ENCODE peak calls at places on chromosomes 16 and 17, in four cellular contexts. X, U, G and B are unnamed samples.

GRCh38 chr17:15027853-15028252 is 237.3 kb downstream of the PMP22 start:
- DNase-seq in X (no peak), G (no peak), U (no peak), B (no peak)

GRCh38 chr16:29192329-29193247 is 207.7 kb downstream of the LAT start:
- DNase-seq in U (no peak), G (peak; percentile 5), X (no peak), B (peak; percentile 52)

GRCh38 chr17:30429155-30429554 is 48.1 kb upstream of the GOSR1 start:
- DNase-seq in X (no peak), G (no peak), U (no peak), B (no peak)

GRCh38 chr17:50944054-50944901 is 78.1 kb upstream of the TOB1 start:
- DNase-seq in G (peak; percentile 92), U (peak; percentile 78), X (peak; percentile 91), B (no peak)

GRCh38 chr16:30774367-30775130 is 12.4 kb downstream of the RNF40 start:
- DNase-seq in U (no peak), G (no peak), X (no peak), B (no peak)

GRCh38 chr16:5069048-5069447 is 2.6 kb upstream of the ALG1 start:
- DNase-seq in G (no peak), U (no peak), X (no peak), B (no peak)

GRCh38 chr17:76529643-76530488 is 7.6 kb downstream of the CYGB start:
- DNase-seq in G (peak; percentile 72), X (peak; percentile 49), U (no peak), B (peak; percentile 92)

GRCh38 chr17:42133461-42134041 is 10.9 kb downstream of the HSPB9 start:
- DNase-seq in X (peak; percentile 43), U (peak; percentile 34), G (peak; percentile 64), B (no peak)

GRCh38 chr16:89918453-89919347 is at the start of gene MC1R:
- DNase-seq in X (peak; percentile 63), G (no peak), U (no peak), B (no peak)

GRCh38 chr16:800834-801488 is 427 bp upstream of the GNG13 start:
- DNase-seq in U (no peak), X (no peak), G (no peak), B (no peak)
- H3K27me3 ChIP-seq in U (peaks cover 9% of the 10 kb centered on the region), X (peaks cover 39% of the 10 kb centered on the region), G (peaks cover 60% of the 10 kb centered on the region), B (peaks cover 4% of the 10 kb centered on the region)

DNA sequence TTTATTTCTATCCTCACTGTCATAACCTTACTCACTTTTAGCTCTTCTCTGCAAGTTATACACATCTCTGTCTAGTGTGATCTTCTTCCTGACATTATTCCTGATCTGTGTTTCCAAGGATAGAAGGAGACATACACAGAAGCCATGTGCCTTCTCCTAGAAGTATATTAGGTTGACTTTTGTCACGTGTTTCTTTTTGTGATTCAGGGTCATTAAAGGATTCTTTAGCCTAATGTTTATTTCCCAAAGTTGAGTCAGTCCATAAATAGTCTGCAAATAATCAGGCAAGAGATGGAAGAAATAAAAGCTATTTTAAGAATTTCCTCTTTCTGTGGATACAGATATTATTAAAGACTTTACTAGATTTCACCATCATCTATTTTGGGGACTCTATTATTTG is 214.1 kb upstream of the GOT2 start:
- DNase-seq in X (no peak), U (no peak), G (no peak), B (no peak)
- TF ChIP-seq CTCF in X (no peak), U (no peak), G (no peak), B (no peak)

GRCh38 chr17:73754886-73755285 is 110.6 kb upstream of the SDK2 start:
- DNase-seq in G (no peak), U (no peak), X (no peak), B (no peak)

GRCh38 chr17:73759324-73760185 is 115.3 kb upstream of the SDK2 start:
- DNase-seq in U (no peak), X (no peak), G (no peak), B (no peak)

GRCh38 chr17:73757324-73757942 is 113.2 kb upstream of the SDK2 start:
- DNase-seq in X (no peak), G (no peak), U (no peak), B (no peak)

GRCh38 chr17:73758245-73758644 is 114.0 kb upstream of the SDK2 start:
- DNase-seq in U (no peak), G (no peak), X (no peak), B (no peak)

DNA sequence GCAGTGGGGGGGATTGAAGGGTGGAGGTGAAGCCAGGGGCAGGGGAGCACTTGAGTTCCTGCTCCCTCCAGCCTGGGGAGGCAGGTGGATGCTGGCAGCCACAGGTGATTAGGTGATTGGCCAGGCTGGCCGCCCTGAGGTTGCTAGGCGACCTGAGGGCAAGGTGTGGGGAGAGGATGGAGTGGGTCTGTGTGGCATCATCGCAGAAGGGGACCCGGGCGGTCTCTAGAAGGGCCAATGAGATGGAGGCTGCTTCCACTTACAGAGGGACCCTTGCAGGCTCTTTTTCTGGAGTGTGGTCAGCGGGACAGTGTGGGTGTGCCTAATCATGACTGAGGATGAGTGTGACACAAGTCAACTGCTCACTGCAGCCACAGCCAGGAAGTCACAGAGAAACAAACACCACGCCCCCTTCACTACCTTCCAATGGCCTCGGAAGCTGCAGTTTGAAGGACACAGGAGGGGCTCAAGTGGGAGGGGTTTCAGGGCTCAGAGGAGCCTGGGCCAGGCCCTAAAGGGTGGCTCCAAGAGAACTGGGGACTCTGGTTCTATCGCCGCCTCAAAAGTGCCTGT is 116.0 kb upstream of the SDK2 start:
- DNase-seq in U (no peak), G (no peak), X (peak; percentile 34), B (no peak)
- H3K4me3 ChIP-seq in U (no peak overlapping the region), G (no peak overlapping the region), X (no peak overlapping the region), B (no peak overlapping the region)

DNA sequence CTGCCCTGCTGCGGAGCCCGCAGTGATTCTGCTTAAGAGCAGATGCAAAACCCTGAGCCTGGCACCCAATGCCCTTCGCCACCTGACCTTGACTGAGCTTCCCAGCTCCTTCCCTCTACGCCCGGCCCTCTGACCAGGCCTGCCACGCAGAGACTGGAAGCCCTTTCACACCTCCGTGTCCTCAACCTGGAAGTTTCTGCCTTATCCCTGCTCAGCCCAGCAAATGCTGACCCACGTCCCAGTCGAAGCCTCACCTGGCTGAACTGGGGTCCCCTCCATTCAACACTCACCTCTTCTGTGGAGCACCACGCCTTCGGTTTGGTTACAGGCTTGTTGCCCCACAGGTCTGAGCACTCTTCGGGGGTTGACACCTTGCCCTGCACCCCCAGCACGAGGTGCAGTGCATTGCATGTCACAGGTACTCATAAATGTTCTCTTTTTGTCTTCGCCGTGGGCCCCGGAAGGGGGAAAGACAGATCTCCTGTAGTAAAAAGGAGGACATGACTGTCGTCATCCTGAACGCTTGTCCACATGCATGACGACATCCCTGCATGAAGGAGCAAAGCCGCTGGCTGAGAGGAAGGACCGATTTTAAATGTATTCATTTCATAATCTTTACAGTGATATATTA is 153.6 kb upstream of the TNRC6C start:
- DNase-seq in X (no peak), U (no peak), G (no peak), B (no peak)
- H3K27me3 ChIP-seq in X (no peaks in the 10 kb centered on the region), U (no peaks in the 10 kb centered on the region), G (peaks cover 30% of the 10 kb centered on the region), B (no peaks in the 10 kb centered on the region)

DNA sequence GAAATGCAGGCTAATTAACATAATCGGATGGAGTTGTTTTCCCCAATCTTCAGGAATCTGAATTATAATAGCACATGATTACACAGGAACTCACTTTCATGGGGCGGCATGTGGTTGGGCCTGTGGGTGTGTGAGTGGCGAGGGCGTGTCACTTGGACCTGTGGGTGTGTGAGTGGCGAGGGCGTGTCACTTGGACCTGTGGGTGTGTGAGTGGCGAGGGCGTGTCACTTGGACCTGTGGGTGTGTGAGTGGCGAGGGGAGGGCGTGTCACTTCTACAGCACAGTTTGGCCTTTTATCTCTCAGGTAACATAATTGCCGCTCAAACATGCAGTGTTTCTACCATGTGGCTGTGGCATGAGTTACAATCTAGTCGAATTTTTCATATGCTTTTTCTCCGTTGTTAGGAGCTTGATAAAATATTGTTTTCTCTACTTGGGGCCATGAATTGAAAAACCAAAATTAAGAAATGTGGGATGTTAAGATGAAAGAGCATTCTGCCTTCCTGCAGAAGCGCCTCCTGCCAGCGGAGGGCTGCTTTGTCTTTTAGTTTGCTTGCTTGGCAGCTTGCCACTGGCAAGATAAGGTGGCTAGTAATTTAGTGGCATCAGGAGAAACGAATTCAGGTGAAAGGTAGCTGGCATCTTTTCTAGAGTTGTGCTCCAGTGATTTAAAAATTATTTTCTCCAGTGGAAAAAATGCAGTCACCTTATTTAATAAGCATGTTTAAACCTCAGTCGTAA is 36.2 kb downstream of the USP10 start:
- DNase-seq in G (peak; percentile 79), X (no peak), U (peak; percentile 27), B (no peak)
- TF ChIP-seq CTCF in G (peak; percentile 39), X (no peak), U (no peak), B (no peak)

DNA sequence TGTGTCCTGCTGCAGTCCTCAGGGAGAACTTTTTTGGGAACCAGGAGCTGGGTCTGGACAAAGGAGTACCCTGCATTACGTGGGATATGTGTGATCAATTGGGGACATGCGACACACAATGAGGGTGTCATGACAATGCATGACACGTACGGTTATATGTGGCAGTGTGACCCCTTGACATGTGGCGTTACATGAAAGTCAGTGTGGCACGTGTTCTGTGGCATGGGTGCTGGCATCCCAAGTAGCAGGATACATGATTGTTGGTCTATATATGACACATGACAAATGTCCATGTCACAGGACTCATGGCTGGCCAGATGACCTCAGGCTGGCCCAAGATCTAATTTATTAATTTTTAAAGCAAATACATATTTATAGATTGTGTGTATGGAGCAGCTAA is 9.7 kb upstream of the CPNE2 start:
- DNase-seq in U (no peak), X (no peak), G (no peak), B (no peak)
- H3K4me3 ChIP-seq in U (no peak overlapping the region), X (no peak overlapping the region), G (no peak overlapping the region), B (no peak overlapping the region)

GRCh38 chr17:31460226-31460721 is 68.8 kb downstream of the RAB11FIP4 start:
- DNase-seq in U (no peak), X (no peak), G (no peak), B (no peak)

GRCh38 chr17:31457391-31458234 is 66.1 kb downstream of the RAB11FIP4 start:
- DNase-seq in X (no peak), G (no peak), U (no peak), B (no peak)

GRCh38 chr17:31456814-31457213 is 65.3 kb downstream of the RAB11FIP4 start:
- DNase-seq in G (no peak), X (no peak), U (no peak), B (no peak)

GRCh38 chr17:31459716-31460115 is 68.2 kb downstream of the RAB11FIP4 start:
- DNase-seq in G (no peak), U (no peak), X (no peak), B (no peak)

GRCh38 chr17:31458829-31459228 is 67.4 kb downstream of the RAB11FIP4 start:
- DNase-seq in U (no peak), G (no peak), X (no peak), B (no peak)
- H3K27me3 ChIP-seq in U (no peaks in the 10 kb centered on the region), G (no peaks in the 10 kb centered on the region), X (no peaks in the 10 kb centered on the region), B (no peaks in the 10 kb centered on the region)

GRCh38 chr17:43533699-43534098 is 12.4 kb downstream of the ETV4 start:
- DNase-seq in U (no peak), G (no peak), X (no peak), B (no peak)
- TF ChIP-seq CTCF in U (no peak), G (no peak), X (no peak), B (no peak)

DNA sequence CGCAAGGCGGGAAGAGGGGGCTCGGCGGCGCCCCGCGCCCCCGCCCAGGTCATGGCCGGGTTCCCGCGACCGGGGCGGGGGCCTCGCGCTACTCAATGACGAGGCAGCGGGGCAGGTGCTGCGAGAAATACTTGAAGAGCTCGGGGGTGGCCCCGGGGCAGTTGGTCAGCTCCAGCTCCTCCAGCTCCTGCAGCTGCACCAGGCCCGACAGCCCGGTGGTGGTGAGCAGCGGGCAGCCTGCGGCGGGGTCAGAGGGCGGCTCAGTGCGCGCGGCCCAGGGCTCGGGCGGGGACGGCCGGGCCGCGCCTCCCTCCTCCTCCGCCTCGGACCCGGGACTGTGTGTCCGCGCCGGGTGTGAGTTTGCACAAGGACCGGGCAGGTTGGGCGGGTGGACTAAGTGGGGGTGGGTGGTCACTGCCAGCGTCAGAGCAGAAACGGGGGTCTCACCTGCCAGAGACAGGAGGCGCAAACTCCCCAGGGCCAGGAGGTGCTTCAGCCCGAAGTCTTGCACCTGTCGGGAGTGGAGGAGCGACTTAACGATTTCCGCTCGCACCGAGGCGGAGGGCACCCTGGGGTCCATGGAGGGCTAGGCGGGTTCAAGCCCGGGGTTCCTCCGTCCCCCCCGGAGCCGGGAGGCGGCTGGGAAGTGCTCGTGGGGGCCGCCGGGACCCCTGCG is 4.1 kb upstream of the WDR24 start:
- DNase-seq in X (peak; percentile 29), G (no peak), U (no peak), B (no peak)
- H3K4me3 ChIP-seq in X (no peak overlapping the region), G (peak overlapping the region; percentile 32), U (peak overlapping the region; percentile 58), B (no peak overlapping the region)